ENCODE peak calls at places on chromosome 9, in seven cellular contexts. J is mammary epithelial cell, Z is ovary, A is GM23338, Y is gastrocnemius medialis, K is AG04450, L is uterus. H is an unnamed sample.

GRCh38 chr9:7243838-7244237 is 486.1 kb downstream of the KDM4C start:
- DNase-seq in Z (no peak), L (no peak), J (no peak), A (no peak), K (no peak), Y (no peak), H (no peak)

GRCh38 chr9:108400267-108400666 is 455.5 kb downstream of the ACTL7B start:
- DNase-seq in L (no peak), K (no peak), Y (no peak), A (no peak), J (no peak), Z (no peak), H (no peak)

GRCh38 chr9:126169736-126170135 is 156.9 kb upstream of the MVB12B start:
- DNase-seq in Y (no peak), A (no peak), J (no peak), L (no peak), Z (no peak), K (no peak), H (no peak)

GRCh38 chr9:37575921-37576721 is at the start of gene FBXO10:
- DNase-seq in Z (peak; percentile 61), K (no peak), Y (peak; percentile 72), L (peak; percentile 64), A (peak; percentile 90), J (peak; percentile 57), H (peak; percentile 21)

GRCh38 chr9:109098960-109099308 is 20.8 kb downstream of the TMEM245 start:
- DNase-seq in K (no peak), Z (peak; percentile 28), A (no peak), Y (no peak), L (no peak), J (no peak), H (no peak)

GRCh38 chr9:101727621-101728524 is 10.6 kb downstream of the GRIN3A start:
- DNase-seq in L (no peak), J (no peak), Z (no peak), A (peak; percentile 85), K (no peak), Y (no peak), H (no peak)

GRCh38 chr9:36744678-36745077 is 172.0 kb downstream of the MELK start:
- DNase-seq in Z (no peak), L (no peak), K (no peak), J (no peak), A (no peak), Y (no peak), H (no peak)

GRCh38 chr9:93258818-93259489 is 75.0 kb downstream of the WNK2 start:
- DNase-seq in J (no peak), A (no peak), K (no peak), Y (no peak), L (peak; percentile 6), Z (peak; percentile 12), H (no peak)

GRCh38 chr9:21933281-21933680 is 60.9 kb downstream of the CDKN2A start:
- DNase-seq in K (no peak), J (peak; percentile 14), Z (no peak), L (no peak), Y (no peak), A (peak; percentile 36), H (no peak)

GRCh38 chr9:97905228-97905627 is 17.1 kb downstream of the TRMO start:
- DNase-seq in K (no peak), J (no peak), L (no peak), A (no peak), Y (no peak), Z (no peak), H (no peak)

GRCh38 chr9:69678843-69679538 is 6.8 kb upstream of the APBA1 start:
- DNase-seq in K (no peak), A (no peak), J (no peak), Y (no peak), L (no peak), Z (no peak), H (no peak)

GRCh38 chr9:127081250-127082185 is 40.9 kb downstream of the ANGPTL2 start:
- DNase-seq in A (no peak), Y (no peak), Z (no peak), L (no peak), J (no peak), K (no peak), H (no peak)

GRCh38 chr9:114968710-114969109 is 38.3 kb upstream of the TNFSF8 start:
- DNase-seq in K (no peak), Y (no peak), Z (no peak), L (no peak), A (no peak), J (peak; percentile 44), H (peak; percentile 19)

GRCh38 chr9:124708633-124709032 is 62.5 kb downstream of the NR6A1 start:
- DNase-seq in Z (no peak), J (peak; percentile 20), Y (no peak), K (no peak), A (no peak), L (no peak), H (peak; percentile 47)

GRCh38 chr9:124000161-124000783 is 11.3 kb upstream of the LHX2 start:
- DNase-seq in A (peak; percentile 24), L (no peak), Y (no peak), J (no peak), Z (no peak), K (no peak), H (no peak)

GRCh38 chr9:109014267-109015025 is 1.1 kb upstream of the CTNNAL1 start:
- DNase-seq in L (peak; percentile 45), A (peak; percentile 50), Y (no peak), K (no peak), Z (peak; percentile 56), J (peak; percentile 48), H (no peak)

GRCh38 chr9:130183133-130183762 is 11.0 kb downstream of the NCS1 start:
- DNase-seq in Z (no peak), L (peak; percentile 44), K (peak; percentile 39), A (peak; percentile 50), J (peak; percentile 35), Y (no peak), H (peak; percentile 52)

GRCh38 chr9:93965830-93966577 is 10.8 kb upstream of the BARX1 start:
- DNase-seq in J (no peak), Y (no peak), A (peak; percentile 64), K (no peak), L (no peak), Z (no peak), H (no peak)

GRCh38 chr9:3118081-3118480 is 274.2 kb upstream of the PUM3 start:
- DNase-seq in J (peak; percentile 32), Z (no peak), Y (no peak), A (no peak), K (no peak), L (no peak), H (no peak)
- TF ChIP-seq CTCF in J (no peak), Z (no peak), Y (no peak), A (no peak), K (no peak), L (no peak), H (no peak)

DNA sequence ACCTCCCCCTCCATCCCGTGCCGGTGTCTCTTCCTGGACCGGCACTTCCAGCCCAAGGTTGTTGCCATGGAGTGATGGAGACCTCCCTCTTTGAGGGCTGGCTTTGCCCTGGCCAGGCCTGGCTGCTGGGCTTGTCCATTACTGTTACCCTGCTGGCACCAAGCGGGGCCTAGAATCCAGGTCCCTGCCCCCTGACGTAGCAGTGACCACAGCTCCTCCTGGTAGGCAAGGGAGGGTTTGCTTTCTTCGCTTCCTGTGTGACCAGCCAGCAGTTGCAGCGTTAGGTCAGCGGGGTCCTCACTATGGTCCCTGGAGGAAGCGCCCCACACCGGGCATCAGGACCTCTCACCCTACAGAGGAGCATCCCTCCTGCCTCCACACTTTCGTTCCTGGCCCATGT is 146.7 kb upstream of the COL5A1 start:
- DNase-seq in J (no peak), Z (no peak), K (no peak), A (no peak), L (no peak), Y (peak; percentile 8), H (no peak)
- H3K27me3 ChIP-seq in J (no peaks in the 10 kb centered on the region), Z (no peaks in the 10 kb centered on the region), K (no peaks in the 10 kb centered on the region), A (no peaks in the 10 kb centered on the region), L (no peaks in the 10 kb centered on the region), Y (peaks cover 3% of the 10 kb centered on the region), H (no peaks in the 10 kb centered on the region)

GRCh38 chr9:78213696-78214095 is 22.2 kb upstream of the CEP78 start:
- DNase-seq in Y (no peak), A (peak; percentile 45), Z (no peak), L (no peak), J (peak; percentile 16), K (no peak), H (peak; percentile 23)
- TF ChIP-seq CTCF in Y (no peak), A (peak; percentile 37), Z (no peak), L (peak; percentile 34), J (peak; percentile 39), K (peak; percentile 30), H (peak; percentile 30)

GRCh38 chr9:131784882-131785281 is 45.0 kb upstream of the RAPGEF1 start:
- DNase-seq in K (no peak), L (no peak), A (no peak), Z (no peak), J (no peak), Y (no peak), H (no peak)
- H3K27me3 ChIP-seq in K (peaks cover 20% of the 10 kb centered on the region), L (no peaks in the 10 kb centered on the region), A (no peaks in the 10 kb centered on the region), Z (no peaks in the 10 kb centered on the region), J (peaks cover 2% of the 10 kb centered on the region), Y (peaks cover 35% of the 10 kb centered on the region), H (peaks cover 16% of the 10 kb centered on the region)

DNA sequence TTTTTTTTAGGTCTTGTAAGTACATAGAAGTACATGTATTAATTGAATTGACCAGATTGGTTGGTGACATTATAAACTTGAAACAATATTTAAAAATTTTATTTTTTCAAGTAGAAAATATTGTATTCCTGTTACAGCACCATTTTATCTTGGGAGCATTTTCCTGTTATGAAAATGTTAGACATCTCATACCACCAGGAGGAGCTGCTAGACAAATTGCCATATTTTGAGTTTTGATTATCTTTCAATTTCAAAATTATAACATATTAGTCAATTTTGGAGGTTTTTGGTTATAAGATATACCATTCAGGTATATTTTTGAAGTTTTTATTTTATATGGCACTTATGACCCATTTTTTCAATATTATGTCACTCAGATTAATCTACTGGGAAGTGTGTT is 84.4 kb downstream of the CNTLN start:
- DNase-seq in Y (no peak), A (no peak), L (no peak), J (no peak), Z (no peak), K (no peak), H (no peak)
- TF ChIP-seq CTCF in Y (no peak), A (peak; percentile 42), L (no peak), J (peak; percentile 40), Z (no peak), K (peak; percentile 47), H (no peak)

GRCh38 chr9:132585954-132586829 is 3.8 kb downstream of the BARHL1 start:
- DNase-seq in Z (no peak), J (no peak), L (no peak), A (peak; percentile 55), Y (no peak), K (no peak), H (no peak)
- H3K27me3 ChIP-seq in Z (peaks cover 4% of the 10 kb centered on the region), J (peaks cover 60% of the 10 kb centered on the region), L (peaks cover 79% of the 10 kb centered on the region), A (peaks cover 100% of the 10 kb centered on the region), Y (peaks cover 93% of the 10 kb centered on the region), K (peaks cover 90% of the 10 kb centered on the region), H (peaks cover 98% of the 10 kb centered on the region)